ENCODE peak calls at places on chromosomes 7 and 10, in five cellular contexts. D, F, M, R and V are unnamed samples. For H3K4me1, the result is how much of the 10 kb centered on the place peaks cover.

GRCh38 chr10:72259491-72260214 is 14.1 kb upstream of the DDIT4 start:
- DNase-seq in D (no peak), F (no peak), M (no peak), R (no peak), V (no peak)

GRCh38 chr7:74606101-74606908 is 51.2 kb upstream of the GTF2I start:
- DNase-seq in D (no peak), F (peak), M (peak), R (peak), V (peak)

GRCh38 chr7:41319601-41320000 is 383.3 kb downstream of the INHBA start:
- DNase-seq in D (no peak), F (no peak), M (no peak), R (no peak), V (no peak)

GRCh38 chr7:28409716-28410627 is 2.3 kb upstream of the CREB5 start:
- DNase-seq in D (no peak), F (peak), M (peak), R (peak), V (no peak)

GRCh38 chr10:71074176-71074755 is 138.1 kb upstream of the UNC5B start:
- DNase-seq in D (peak), F (no peak), M (no peak), R (peak), V (no peak)

GRCh38 chr7:108094933-108095710 is 35.0 kb downstream of the LAMB4 start:
- DNase-seq in D (no peak), F (peak), M (no peak), R (no peak), V (peak)

GRCh38 chr10:26802527-26802926 is 58.2 kb downstream of the ABI1 start:
- DNase-seq in D (no peak), F (no peak), M (no peak), R (no peak), V (no peak)

GRCh38 chr10:131888186-131888604 is 12.6 kb upstream of the PPP2R2D start:
- DNase-seq in D (no peak), F (no peak), M (no peak), R (no peak), V (no peak)

GRCh38 chr7:33578166-33578565 is 327.2 kb upstream of the BMPER start:
- DNase-seq in D (no peak), F (peak), M (no peak), R (no peak), V (no peak)

GRCh38 chr7:1940863-1941262 is 270.8 kb downstream of the ELFN1 start:
- DNase-seq in D (no peak), F (no peak), M (no peak), R (no peak), V (peak)

GRCh38 chr10:62639139-62639538 is 165.4 kb upstream of the ADO start:
- DNase-seq in D (no peak), F (no peak), M (no peak), R (no peak), V (no peak)

GRCh38 chr10:3803884-3804741 is 19.1 kb upstream of the KLF6 start:
- DNase-seq in D (peak), F (peak), M (no peak), R (no peak), V (no peak)

GRCh38 chr10:17003151-17003550 is 126.5 kb downstream of the CUBN start:
- DNase-seq in D (peak), F (peak), M (no peak), R (no peak), V (no peak)

GRCh38 chr10:27620425-27621397 is 116.6 kb downstream of the RAB18 start:
- DNase-seq in D (no peak), F (no peak), M (no peak), R (no peak), V (no peak)

GRCh38 chr10:125375210-125375609 is 214.8 kb upstream of the CTBP2 start:
- DNase-seq in D (peak), F (no peak), M (no peak), R (no peak), V (no peak)

GRCh38 chr10:47259521-47259920 is 40.5 kb upstream of the GDF10 start:
- DNase-seq in D (no peak), F (no peak), M (no peak), R (no peak), V (no peak)

GRCh38 chr7:66700633-66701131 is 39.9 kb upstream of the RABGEF1 start:
- DNase-seq in D (no peak), F (no peak), M (no peak), R (no peak), V (no peak)

GRCh38 chr7:31778296-31778695 is 91.3 kb downstream of the PPP1R17 start:
- DNase-seq in D (no peak), F (no peak), M (no peak), R (no peak), V (no peak)

GRCh38 chr7:142025896-142026295 is 30.2 kb downstream of the MGAM start:
- DNase-seq in D (no peak), F (no peak), M (no peak), R (no peak), V (no peak)

GRCh38 chr10:58952747-58953466 is 223.5 kb upstream of the PHYHIPL start:
- DNase-seq in D (peak), F (peak), M (peak), R (no peak), V (no peak)

GRCh38 chr10:42836096-42836495 is 53.5 kb downstream of the BMS1 start:
- DNase-seq in D (no peak), F (no peak), M (no peak), R (no peak), V (no peak)

GRCh38 chr7:112152186-112152585 is 54.0 kb downstream of the DOCK4 start:
- DNase-seq in D (no peak), F (no peak), M (no peak), R (no peak), V (no peak)

GRCh38 chr7:45221896-45222604 is 64.5 kb downstream of the RAMP3 start:
- DNase-seq in D (no peak), F (no peak), M (no peak), R (no peak), V (no peak)

GRCh38 chr7:45223078-45223477 is 65.5 kb downstream of the RAMP3 start:
- DNase-seq in D (no peak), F (no peak), M (no peak), R (no peak), V (no peak)

GRCh38 chr7:45225560-45226335 is 68.2 kb downstream of the RAMP3 start:
- DNase-seq in D (no peak), F (no peak), M (no peak), R (no peak), V (no peak)

GRCh38 chr7:45223728-45224630 is 66.4 kb downstream of the RAMP3 start:
- DNase-seq in D (no peak), F (no peak), M (no peak), R (no peak), V (no peak)

DNA sequence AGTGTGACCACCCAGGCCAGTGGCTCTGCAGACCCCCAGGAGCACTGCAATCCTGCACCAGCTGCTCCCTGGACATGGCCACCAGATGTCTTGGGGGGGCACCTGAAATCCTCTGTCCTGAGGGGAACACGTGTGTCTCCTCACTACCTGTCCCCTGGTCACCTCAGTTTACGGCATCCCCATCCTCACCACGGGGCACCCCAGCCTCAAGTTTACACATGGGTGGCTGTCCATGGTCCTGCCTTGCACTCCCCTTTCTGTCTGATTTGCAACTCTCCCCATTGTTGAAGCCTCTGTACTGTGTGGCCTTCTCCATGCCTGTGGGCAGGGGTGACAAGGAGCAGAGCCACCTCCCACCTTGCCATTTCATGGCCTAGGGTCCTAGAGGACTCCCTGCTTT is 67.2 kb downstream of the RAMP3 start:
- DNase-seq in D (no peak), F (no peak), M (no peak), R (no peak), V (no peak)
- TF ChIP-seq CTCF in D (no peak), F (no peak), M (no peak), R (no peak), V (no peak)

GRCh38 chr10:11824825-11825224 is 1.7 kb downstream of the PROSER2 start:
- DNase-seq in D (peak), F (no peak), M (no peak), R (no peak), V (no peak)
- H3K4me3 ChIP-seq in D (peak), F (no peak), M (no peak), R (peak), V (no peak)

DNA sequence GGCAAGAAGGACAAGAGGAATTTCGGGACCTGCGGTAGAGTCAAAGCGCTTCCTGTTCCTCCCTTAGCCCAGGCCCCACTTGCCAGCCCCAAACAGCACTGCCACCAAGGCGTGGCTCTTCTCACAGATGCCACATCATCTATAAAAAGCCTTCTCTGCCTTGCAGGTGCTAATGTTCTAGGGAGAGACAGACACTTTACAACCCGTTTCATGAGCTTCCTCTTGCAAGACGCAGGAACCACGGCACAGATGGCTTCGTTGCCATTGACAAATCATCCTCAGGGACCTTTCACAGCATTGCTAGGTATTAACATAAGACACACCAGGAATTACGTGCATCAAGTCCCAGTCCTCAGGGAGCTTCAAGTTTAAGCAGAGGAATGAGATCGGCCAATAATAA is 180.9 kb downstream of the JCAD start:
- DNase-seq in D (no peak), F (no peak), M (no peak), R (no peak), V (no peak)
- H3K4me1 ChIP-seq in D (under half), F (under half), M (under half), R (under half), V (under half)

DNA sequence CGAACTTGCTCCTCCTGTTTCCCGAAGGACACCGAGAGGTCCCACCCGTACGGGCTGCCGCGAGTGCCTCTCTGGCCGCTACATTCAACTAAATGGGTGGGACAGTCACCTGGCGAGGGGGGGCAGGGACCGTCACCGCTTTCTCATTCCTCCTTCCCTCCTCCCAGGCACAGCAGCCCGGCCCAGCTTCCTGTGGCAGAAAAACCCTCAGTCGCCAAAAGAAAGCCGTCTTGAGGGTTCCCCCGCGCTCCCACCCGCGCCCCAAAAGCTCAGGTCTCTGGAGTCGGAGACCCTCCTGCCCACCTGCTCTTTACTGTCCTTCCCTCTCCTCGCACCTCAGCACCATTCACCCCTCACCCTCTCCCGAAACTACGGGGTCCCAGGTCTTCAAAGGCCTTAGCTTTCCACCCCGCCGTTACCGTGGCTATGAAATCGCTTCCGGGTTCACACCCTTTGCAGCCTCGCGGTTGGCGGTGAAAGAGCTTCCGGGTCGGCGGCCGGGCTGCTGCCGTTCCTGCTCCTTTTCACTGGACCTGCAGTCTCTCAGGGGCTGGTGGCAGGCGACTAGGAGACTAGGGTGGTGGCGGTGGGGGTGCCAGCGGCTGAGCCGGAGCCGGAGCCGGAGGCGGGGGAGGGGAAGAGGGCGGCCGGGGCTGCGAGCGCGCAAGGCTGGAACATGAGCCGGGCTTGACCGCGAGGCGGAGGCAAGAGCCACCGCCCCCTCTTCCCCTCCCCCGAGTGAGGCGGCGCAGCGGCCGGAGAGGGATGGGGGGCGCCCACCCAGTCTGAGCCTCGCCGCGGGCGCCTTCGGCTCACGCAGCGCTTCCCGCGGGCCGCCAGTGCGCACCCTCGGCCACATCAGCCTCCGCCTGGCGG is at the start of the genes ANKIB1 and KRIT1:
- DNase-seq in D (peak), F (peak), M (peak), R (peak), V (peak)
- TF ChIP-seq CTCF in D (peak), F (no peak), M (no peak), R (no peak), V (no peak)

DNA sequence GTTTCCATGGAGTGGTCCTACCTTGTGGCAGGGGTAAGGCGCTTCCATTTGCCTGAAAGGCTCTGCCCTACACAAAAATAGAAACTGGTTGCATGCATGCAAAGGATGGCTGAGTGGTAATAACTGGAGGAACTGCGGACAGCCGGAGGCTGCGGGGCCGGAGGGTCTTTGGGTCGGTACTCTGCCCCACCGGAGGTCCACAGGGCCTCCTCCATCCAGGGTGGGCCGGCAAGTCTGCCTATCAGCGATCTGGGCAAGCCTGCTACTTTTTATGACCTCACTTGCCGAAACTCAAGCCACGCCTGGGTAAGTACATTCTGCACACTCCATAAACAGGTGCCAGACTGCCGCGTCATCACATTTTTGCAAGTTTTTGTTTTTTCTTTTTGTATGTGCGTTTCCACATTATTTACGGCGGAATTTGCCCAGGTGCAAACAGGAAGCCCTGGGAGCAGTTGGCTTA is 30.0 kb downstream of the TACC2 start:
- DNase-seq in D (no peak), F (no peak), M (no peak), R (peak), V (peak)
- H3K4me3 ChIP-seq in D (no peak), F (no peak), M (no peak), R (no peak), V (peak)

GRCh38 chr10:100912609-100913469 is at the start of gene SLF2:
- DNase-seq in D (peak), F (peak), M (peak), R (peak), V (peak)
- H3K4me1 ChIP-seq in D (under half), F (under half), M (under half), R (under half), V (under half)

GRCh38 chr7:96179863-96180262 is 142.0 kb downstream of the SLC25A13 start:
- DNase-seq in D (no peak), F (no peak), M (no peak), R (no peak), V (no peak)
- TF ChIP-seq CTCF in D (no peak), F (no peak), M (no peak), R (no peak), V (no peak)